ENCODE peak calls at places on chromosome 7, in four cellular contexts. Z is HepG2, F is K562, J is GM12878. T is an unnamed sample.
A peak's percentile ranks its signal among the peaks of the same experiment; 100 is the strongest.

GRCh38 chr7:127888411-127888810 is 142.8 kb downstream of the LRRC4 start:
- DNase-seq in Z (no peak), J (no peak), F (no peak), T (no peak)

GRCh38 chr7:156096806-156097538 is 284.7 kb upstream of the SHH start:
- DNase-seq in Z (no peak), F (no peak), J (no peak), T (no peak)

GRCh38 chr7:157945401-157945800 is 608.6 kb downstream of the DNAJB6 start:
- DNase-seq in J (no peak), F (no peak), Z (no peak), T (no peak)

GRCh38 chr7:83005410-83005809 is 157.3 kb downstream of the PCLO start:
- DNase-seq in F (no peak), J (no peak), Z (no peak), T (no peak)

GRCh38 chr7:360454-361100 is 70.6 kb downstream of the FOXL3 start:
- DNase-seq in Z (no peak), J (no peak), F (no peak), T (no peak)

GRCh38 chr7:29310625-29311024 is 116.0 kb downstream of the CHN2 start:
- DNase-seq in J (no peak), Z (no peak), F (no peak), T (no peak)

GRCh38 chr7:100173806-100174495 is 3.2 kb downstream of the GPC2 start:
- DNase-seq in J (no peak), F (no peak), Z (no peak), T (no peak)

GRCh38 chr7:102152672-102153585 is 133.7 kb upstream of the SH2B2 start:
- DNase-seq in Z (peak; percentile 94), J (no peak), F (no peak), T (no peak)

GRCh38 chr7:128167791-128168666 is 73.0 kb upstream of the LEP start:
- DNase-seq in Z (no peak), F (no peak), J (no peak), T (no peak)

GRCh38 chr7:132368246-132368900 is 207.9 kb downstream of the PLXNA4 start:
- DNase-seq in Z (no peak), F (no peak), J (no peak), T (no peak)

GRCh38 chr7:151550601-151551286 is 31.0 kb upstream of the RHEB start:
- DNase-seq in F (peak; percentile 12), Z (peak; percentile 23), J (no peak), T (no peak)

GRCh38 chr7:151254316-151254715 is 5.8 kb upstream of the SMARCD3 start:
- DNase-seq in Z (no peak), F (no peak), J (no peak), T (no peak)

GRCh38 chr7:51316262-51316665 is 345 bp downstream of the COBL start:
- DNase-seq in Z (no peak), F (no peak), J (no peak), T (peak; percentile 57)

GRCh38 chr7:6160191-6160623 is 112.2 kb downstream of the CYTH3 start:
- DNase-seq in J (no peak), F (no peak), Z (no peak), T (peak; percentile 68)

GRCh38 chr7:13848576-13849527 is 140.6 kb downstream of the ETV1 start:
- DNase-seq in J (no peak), F (peak; percentile 10), Z (no peak), T (no peak)

GRCh38 chr7:24729365-24730017 is 27.8 kb downstream of the GSDME start:
- DNase-seq in J (no peak), F (no peak), Z (no peak), T (no peak)

GRCh38 chr7:7099584-7100014 is 82.7 kb upstream of the C1GALT1 start:
- DNase-seq in F (peak; percentile 69), Z (peak; percentile 95), J (no peak), T (peak; percentile 31)

GRCh38 chr7:158546626-158547025 is 41.0 kb downstream of the PTPRN2 start:
- DNase-seq in F (no peak), Z (no peak), J (no peak), T (no peak)

GRCh38 chr7:31134246-31135188 is 82.4 kb downstream of the ADCYAP1R1 start:
- DNase-seq in F (peak; percentile 69), J (no peak), Z (peak; percentile 58), T (peak; percentile 83)

GRCh38 chr7:98202367-98203195 is 8.7 kb upstream of the BHLHA15 start:
- DNase-seq in F (no peak), Z (no peak), J (peak; percentile 94), T (no peak)

GRCh38 chr7:1575809-1576208 is 6.0 kb upstream of the PSMG3 start:
- DNase-seq in F (no peak), J (no peak), Z (no peak), T (no peak)

GRCh38 chr7:45700556-45700955 is 126.4 kb downstream of the ADCY1 start:
- DNase-seq in J (no peak), Z (no peak), F (no peak), T (no peak)

GRCh38 chr7:104928721-104929400 is 85.1 kb upstream of the KMT2E start:
- DNase-seq in F (no peak), J (no peak), Z (no peak), T (no peak)

GRCh38 chr7:113796557-113796956 is 122.3 kb downstream of the PPP1R3A start:
- DNase-seq in J (no peak), Z (no peak), F (no peak), T (no peak)

GRCh38 chr7:13989138-13989943 is at the start of gene ETV1:
- DNase-seq in Z (peak; percentile 14), F (peak; percentile 86), J (no peak), T (peak; percentile 67)

GRCh38 chr7:72785166-72785955 is 42.6 kb downstream of the TYW1B start:
- DNase-seq in Z (no peak), F (no peak), J (no peak), T (no peak)

GRCh38 chr7:121530251-121531174 is 134.4 kb upstream of the FAM3C start:
- DNase-seq in Z (no peak), F (no peak), J (peak; percentile 99), T (no peak)

GRCh38 chr7:38334163-38334562 is 60.7 kb upstream of the TARP start:
- DNase-seq in F (no peak), Z (no peak), J (no peak), T (no peak)

GRCh38 chr7:33722383-33723096 is 182.8 kb upstream of the BMPER start:
- DNase-seq in F (no peak), Z (peak; percentile 27), J (no peak), T (peak; percentile 58)

GRCh38 chr7:33979300-33979806 is 74.0 kb downstream of the BMPER start:
- DNase-seq in J (no peak), Z (no peak), F (no peak), T (no peak)

GRCh38 chr7:1010226-1010625 is 27.2 kb downstream of the CYP2W1 start:
- DNase-seq in Z (no peak), J (no peak), F (no peak), T (no peak)

GRCh38 chr7:122975341-122975740 is 20.2 kb downstream of the TAS2R16 start:
- DNase-seq in J (no peak), F (no peak), Z (no peak), T (no peak)

GRCh38 chr7:71511361-71511807 is 379.4 kb downstream of the GALNT17 start:
- DNase-seq in Z (no peak), J (no peak), F (peak; percentile 17), T (no peak)

GRCh38 chr7:88214456-88214855 is 5.4 kb downstream of the SRI start:
- DNase-seq in F (no peak), J (no peak), Z (no peak), T (no peak)
- TF ChIP-seq FOXK2 in F (no peak), J (no peak), Z (no peak), T (no peak)

GRCh38 chr7:140383954-140384713 is 14.2 kb downstream of the SLC37A3 start:
- DNase-seq in F (no peak), J (no peak), Z (no peak), T (no peak)
- TF ChIP-seq BHLHE40 in F (no peak), J (no peak), Z (no peak), T (no peak)

DNA sequence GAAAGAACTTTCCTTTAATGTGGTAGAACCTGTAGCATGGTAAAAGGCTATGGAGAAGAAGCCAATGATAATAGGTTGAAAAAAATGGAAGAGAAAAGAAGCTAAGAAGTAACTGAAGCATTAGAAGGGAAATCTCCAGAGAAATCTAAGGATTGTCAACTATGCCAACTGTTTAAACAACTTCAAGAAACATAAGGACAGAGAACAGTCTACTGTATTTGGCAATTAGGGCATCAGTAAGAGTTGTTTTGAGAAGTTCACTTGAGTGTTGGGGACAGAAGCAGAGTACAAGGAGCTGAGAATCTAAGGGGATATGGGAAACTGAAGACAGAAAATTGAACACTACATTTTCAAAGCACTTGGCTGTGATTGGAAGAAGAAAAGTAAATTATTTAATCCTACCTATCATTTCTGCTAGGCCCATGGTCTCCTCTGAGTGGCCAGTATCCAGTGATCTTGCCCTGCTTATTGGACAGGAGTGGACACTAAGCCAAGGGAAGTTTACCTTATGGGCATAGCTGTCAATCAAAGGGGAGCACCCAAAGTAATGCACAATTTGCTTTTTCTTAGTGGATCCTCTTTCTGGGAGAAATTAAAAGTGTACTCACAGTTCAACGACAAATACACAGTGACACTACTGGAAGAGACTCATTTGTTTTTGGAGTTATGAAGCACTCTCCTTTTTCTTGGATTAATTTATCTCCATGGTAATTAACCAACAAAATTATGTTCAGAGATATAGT is 56.5 kb upstream of the CCDC71L start:
- DNase-seq in J (no peak), F (no peak), Z (no peak), T (no peak)
- TF ChIP-seq FOXK2 in J (no peak), F (no peak), Z (no peak), T (no peak)

DNA sequence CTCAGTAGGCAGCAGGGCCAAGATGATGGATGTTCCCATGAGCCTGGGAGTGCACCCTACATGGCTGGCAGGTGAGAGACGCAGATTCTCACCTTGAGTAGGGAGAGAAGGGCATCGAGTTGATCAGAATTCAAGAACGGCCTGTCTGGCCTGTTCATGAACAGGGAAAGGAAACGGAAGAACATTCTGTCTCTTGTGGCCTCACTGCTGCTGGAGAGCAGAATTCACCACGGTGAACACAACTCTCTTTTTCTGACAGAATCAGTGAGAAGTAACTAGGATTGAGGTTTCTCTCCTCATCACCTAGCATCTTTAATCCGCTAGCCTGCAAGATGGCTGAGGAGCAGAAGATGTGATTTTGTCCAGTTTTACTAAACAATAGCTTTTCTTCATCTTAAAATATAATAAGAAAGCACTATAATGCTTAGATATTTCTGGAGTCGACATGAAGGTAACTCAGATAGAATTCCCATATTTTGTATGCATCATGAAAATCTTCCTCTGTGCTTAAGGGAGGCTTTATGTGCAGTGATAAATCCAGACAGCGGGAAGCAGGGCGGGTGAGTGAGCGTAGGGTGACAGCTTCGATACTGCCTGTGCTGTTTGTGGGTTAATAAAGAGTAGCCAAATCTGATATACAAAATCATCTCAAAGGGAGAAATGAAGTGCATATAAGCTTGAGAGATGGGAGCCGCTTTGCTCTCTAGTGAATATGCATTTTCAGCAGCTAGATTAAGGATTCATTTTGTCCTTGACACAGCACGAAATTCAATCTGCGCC is 118.4 kb downstream of the AOAH start:
- DNase-seq in Z (no peak), J (no peak), F (no peak), T (no peak)
- TF ChIP-seq BHLHE40 in Z (no peak), J (no peak), F (no peak), T (no peak)